ENCODE peak calls at places on chromosomes 3 and 15, in eight cellular contexts. I is fibroblast of the aortic adventitia, H is RWPE2, Y is psoas muscle, M is BE2C, O is heart left ventricle, Z is heart right ventricle, K is brain microvascular endothelial cell. G is an unnamed sample.

GRCh38 chr3:196227086-196227485 is 10.8 kb downstream of the SLC51A start:
- DNase-seq in I (no peak), H (no peak), Y (no peak), M (no peak), O (no peak), Z (no peak), K (no peak), G (no peak)

GRCh38 chr3:170128259-170128976 is 53.1 kb downstream of the PHC3 start:
- DNase-seq in I (no peak), H (no peak), Y (no peak), M (no peak), O (no peak), Z (no peak), K (no peak), G (no peak)

GRCh38 chr3:143476965-143477640 is 357.5 kb downstream of the CHST2 start:
- DNase-seq in I (no peak), H (no peak), Y (no peak), M (no peak), O (no peak), Z (no peak), K (no peak), G (no peak)

GRCh38 chr3:52278510-52279069 is at the start of gene WDR82:
- DNase-seq in I (peak), H (peak), Y (peak), M (peak), O (peak), Z (peak), K (peak), G (peak)

GRCh38 chr3:12194669-12195161 is 36.0 kb upstream of the TIMP4 start:
- DNase-seq in I (peak), H (no peak), Y (no peak), M (no peak), O (no peak), Z (no peak), K (no peak), G (no peak)

GRCh38 chr3:86245360-86245759 is 745.6 kb downstream of the VGLL3 start:
- DNase-seq in I (no peak), H (no peak), Y (no peak), M (no peak), O (no peak), Z (no peak), K (no peak), G (no peak)

GRCh38 chr3:123390865-123391613 is 57.9 kb downstream of the ADCY5 start:
- DNase-seq in I (no peak), H (no peak), Y (peak), M (no peak), O (peak), Z (no peak), K (no peak), G (no peak)

GRCh38 chr3:188171682-188172467 is 17.9 kb downstream of the LPP start:
- DNase-seq in I (peak), H (no peak), Y (no peak), M (no peak), O (no peak), Z (no peak), K (no peak), G (no peak)

GRCh38 chr3:157136647-157137387 is 23.1 kb downstream of the CCNL1 start:
- DNase-seq in I (peak), H (no peak), Y (peak), M (no peak), O (no peak), Z (peak), K (no peak), G (no peak)

GRCh38 chr15:45333550-45333949 is 44.8 kb downstream of the GATM start:
- DNase-seq in I (peak), H (no peak), Y (peak), M (peak), O (peak), Z (peak), K (peak), G (no peak)

GRCh38 chr3:59381282-59381681 is 331.5 kb upstream of the CFAP20DC start:
- DNase-seq in I (no peak), H (no peak), Y (no peak), M (no peak), O (no peak), Z (no peak), K (no peak), G (no peak)

GRCh38 chr3:122945230-122945629 is 82.3 kb downstream of the SEMA5B start:
- DNase-seq in I (no peak), H (no peak), Y (no peak), M (no peak), O (no peak), Z (no peak), K (no peak), G (no peak)

GRCh38 chr15:80597081-80597480 is 98.0 kb upstream of the ABHD17C start:
- DNase-seq in I (no peak), H (peak), Y (no peak), M (no peak), O (no peak), Z (no peak), K (no peak), G (no peak)

GRCh38 chr3:49725906-49726681 is 2.3 kb upstream of the GMPPB start:
- DNase-seq in I (no peak), H (no peak), Y (no peak), M (no peak), O (peak), Z (no peak), K (no peak), G (no peak)

GRCh38 chr15:52095597-52096262 is 16.8 kb downstream of the BCL2L10 start:
- DNase-seq in I (peak), H (no peak), Y (no peak), M (no peak), O (no peak), Z (no peak), K (peak), G (peak)

GRCh38 chr15:101020451-101020850 is 101.3 kb downstream of the LRRK1 start:
- DNase-seq in I (no peak), H (peak), Y (no peak), M (no peak), O (peak), Z (no peak), K (no peak), G (no peak)

GRCh38 chr15:79017953-79018352 is 72.6 kb downstream of the RASGRF1 start:
- DNase-seq in I (no peak), H (no peak), Y (no peak), M (no peak), O (no peak), Z (no peak), K (no peak), G (no peak)

GRCh38 chr3:185630182-185630622 is 44.1 kb downstream of the SENP2 start:
- DNase-seq in I (peak), H (no peak), Y (peak), M (no peak), O (peak), Z (peak), K (peak), G (peak)

GRCh38 chr15:50590288-50590687 is 43.8 kb upstream of the USP50 start:
- DNase-seq in I (no peak), H (no peak), Y (no peak), M (no peak), O (no peak), Z (no peak), K (no peak), G (no peak)

GRCh38 chr15:65877752-65878151 is 8.5 kb downstream of the RAB11A start:
- DNase-seq in I (no peak), H (no peak), Y (no peak), M (no peak), O (no peak), Z (no peak), K (no peak), G (no peak)

GRCh38 chr3:170862618-170863374 is 7.2 kb downstream of the RPL22L1 start:
- DNase-seq in I (no peak), H (no peak), Y (no peak), M (no peak), O (no peak), Z (no peak), K (peak), G (no peak)

GRCh38 chr3:72345980-72346379 is 502.3 kb downstream of the SHQ1 start:
- DNase-seq in I (no peak), H (no peak), Y (no peak), M (no peak), O (no peak), Z (no peak), K (no peak), G (no peak)

GRCh38 chr3:49674491-49674983 is 386 bp downstream of the APEH start:
- DNase-seq in I (no peak), H (no peak), Y (no peak), M (no peak), O (no peak), Z (peak), K (no peak), G (no peak)

GRCh38 chr3:89116486-89116885 is 9.1 kb downstream of the EPHA3 start:
- DNase-seq in I (no peak), H (no peak), Y (no peak), M (no peak), O (no peak), Z (no peak), K (no peak), G (peak)

GRCh38 chr3:46484388-46484787 is 13.4 kb upstream of the RTP3 start:
- DNase-seq in I (no peak), H (no peak), Y (no peak), M (no peak), O (no peak), Z (no peak), K (no peak), G (no peak)

GRCh38 chr15:67771201-67771600 is 54.1 kb upstream of the SKOR1 start:
- DNase-seq in I (peak), H (no peak), Y (no peak), M (peak), O (no peak), Z (no peak), K (no peak), G (no peak)

GRCh38 chr3:43290961-43291360 is 4.6 kb downstream of the SNRK start:
- DNase-seq in I (peak), H (no peak), Y (no peak), M (no peak), O (no peak), Z (no peak), K (no peak), G (no peak)

GRCh38 chr15:50280271-50280670 is 14.7 kb upstream of the HDC start:
- DNase-seq in I (no peak), H (no peak), Y (no peak), M (no peak), O (no peak), Z (no peak), K (no peak), G (peak)

GRCh38 chr3:48929358-48930035 is 10.9 kb downstream of the ARIH2 start:
- DNase-seq in I (no peak), H (no peak), Y (no peak), M (no peak), O (no peak), Z (no peak), K (peak), G (no peak)

GRCh38 chr15:74040115-74040850 is 42.1 kb downstream of the GOLGA6A start:
- DNase-seq in I (peak), H (no peak), Y (peak), M (no peak), O (peak), Z (peak), K (peak), G (peak)

GRCh38 chr15:26087881-26088280 is 224.8 kb upstream of the ATP10A start:
- DNase-seq in I (no peak), H (no peak), Y (no peak), M (no peak), O (no peak), Z (no peak), K (no peak), G (no peak)

GRCh38 chr3:195184716-195185421 is 86.1 kb downstream of the XXYLT1 start:
- DNase-seq in I (no peak), H (no peak), Y (no peak), M (no peak), O (no peak), Z (no peak), K (no peak), G (no peak)

GRCh38 chr3:56133423-56133822 is 334.8 kb downstream of the ERC2 start:
- DNase-seq in I (peak), H (no peak), Y (no peak), M (no peak), O (no peak), Z (no peak), K (peak), G (no peak)

GRCh38 chr3:39181408-39182335 is 10.7 kb downstream of the XIRP1 start:
- DNase-seq in I (no peak), H (no peak), Y (no peak), M (no peak), O (no peak), Z (no peak), K (no peak), G (no peak)
- H3K4me3 ChIP-seq in I (no peak), H (no peak), Y (peak), M (no peak), O (no peak), Z (peak), K (no peak), G (no peak)

DNA sequence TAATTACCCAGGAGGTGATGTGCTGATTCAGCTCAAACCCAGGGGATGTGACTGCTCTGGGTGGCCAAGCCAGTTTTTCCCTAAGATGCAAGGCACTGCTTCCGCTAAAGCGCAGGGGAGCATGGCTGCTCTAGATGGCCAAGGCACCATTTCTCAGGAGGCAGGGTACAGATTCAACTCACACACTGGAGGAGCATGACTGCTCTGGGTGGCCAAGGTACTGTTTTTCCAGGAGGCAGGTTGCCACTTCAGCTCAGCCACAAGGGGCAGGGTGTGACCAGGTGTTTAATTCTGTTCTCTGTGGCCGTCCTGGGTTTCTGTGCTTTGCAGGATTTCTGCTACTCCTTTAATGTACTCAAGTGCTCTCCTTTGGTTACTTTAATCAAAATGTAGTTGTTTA is 659.3 kb upstream of the ARRDC4 start:
- DNase-seq in I (no peak), H (no peak), Y (no peak), M (no peak), O (no peak), Z (no peak), K (no peak), G (no peak)
- TF ChIP-seq CTCF in I (no peak), H (no peak), Y (no peak), M (no peak), O (no peak), Z (no peak), K (no peak), G (no peak)

GRCh38 chr3:3753416-3753815 is 45.8 kb upstream of the LRRN1 start:
- DNase-seq in I (no peak), H (no peak), Y (no peak), M (no peak), O (no peak), Z (no peak), K (no peak), G (no peak)
- H3K4me3 ChIP-seq in I (no peak), H (no peak), Y (no peak), M (no peak), O (no peak), Z (no peak), K (no peak), G (no peak)

DNA sequence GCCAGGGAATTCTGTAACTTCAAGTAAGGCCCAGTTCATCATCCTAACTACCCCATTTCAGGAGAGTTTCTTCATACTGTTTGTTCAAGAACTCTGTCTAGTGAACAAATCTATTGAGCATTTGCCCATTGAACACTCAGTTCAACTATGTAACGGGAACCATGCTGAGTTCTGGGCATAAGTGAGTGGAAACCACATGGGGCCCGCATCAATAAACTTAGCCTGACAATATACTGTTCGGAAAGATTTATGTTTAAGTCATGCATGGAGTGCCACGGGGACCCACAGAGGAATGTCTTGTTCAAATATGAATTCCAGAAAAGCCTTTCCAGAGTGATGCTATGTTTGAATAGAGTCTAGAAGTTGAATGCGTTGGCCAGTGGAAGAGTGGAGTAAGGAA is 280.0 kb downstream of the VPS13C start:
- DNase-seq in I (no peak), H (no peak), Y (no peak), M (no peak), O (no peak), Z (no peak), K (no peak), G (peak)
- TF ChIP-seq CTCF in I (no peak), H (no peak), Y (no peak), M (no peak), O (no peak), Z (no peak), K (no peak), G (no peak)

DNA sequence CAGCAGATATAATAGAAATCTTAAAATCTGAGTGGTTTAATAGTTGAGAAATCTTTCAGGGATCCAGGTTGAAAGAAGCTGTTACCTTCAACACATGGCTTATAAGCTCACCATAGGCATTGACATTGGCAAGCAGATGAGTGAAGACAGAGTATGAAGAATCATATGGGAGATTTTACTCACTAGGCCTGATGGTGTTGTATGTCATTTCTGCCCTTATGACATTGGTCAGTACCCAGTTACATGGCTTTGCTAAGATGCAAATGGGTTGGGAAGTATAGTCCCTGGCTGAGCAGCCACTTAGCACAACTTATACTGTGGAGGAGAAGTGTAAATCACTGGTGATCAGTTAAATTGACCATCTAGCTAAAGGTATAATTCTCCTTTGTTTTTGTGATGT is 5.9 kb downstream of the TFG start:
- DNase-seq in I (no peak), H (no peak), Y (no peak), M (no peak), O (no peak), Z (no peak), K (no peak), G (no peak)
- H3K4me3 ChIP-seq in I (no peak), H (no peak), Y (no peak), M (no peak), O (no peak), Z (no peak), K (no peak), G (no peak)

GRCh38 chr3:180085122-180085710 is 48.5 kb upstream of the PEX5L start:
- DNase-seq in I (no peak), H (no peak), Y (no peak), M (no peak), O (no peak), Z (no peak), K (no peak), G (no peak)
- TF ChIP-seq CTCF in I (no peak), H (no peak), Y (no peak), M (no peak), O (no peak), Z (no peak), K (no peak), G (no peak)

GRCh38 chr3:62373714-62374333 is 474 bp upstream of the FEZF2 start:
- DNase-seq in I (no peak), H (no peak), Y (no peak), M (peak), O (no peak), Z (no peak), K (no peak), G (no peak)

GRCh38 chr3:62372621-62373041 is 719 bp downstream of the FEZF2 start:
- DNase-seq in I (no peak), H (no peak), Y (no peak), M (peak), O (no peak), Z (no peak), K (no peak), G (no peak)

GRCh38 chr3:62373215-62373614 is at the start of gene FEZF2:
- DNase-seq in I (no peak), H (no peak), Y (no peak), M (peak), O (no peak), Z (no peak), K (no peak), G (no peak)

GRCh38 chr3:62375655-62376054 is 2.3 kb upstream of the FEZF2 start:
- DNase-seq in I (no peak), H (no peak), Y (no peak), M (no peak), O (no peak), Z (no peak), K (no peak), G (no peak)

GRCh38 chr3:62374375-62374876 is 1.1 kb upstream of the FEZF2 start:
- DNase-seq in I (peak), H (no peak), Y (no peak), M (no peak), O (no peak), Z (no peak), K (peak), G (no peak)
- H3K4me3 ChIP-seq in I (peak), H (no peak), Y (peak), M (peak), O (no peak), Z (peak), K (peak), G (peak)

GRCh38 chr15:60479711-60480110 is 769 bp upstream of the ICE2 start:
- DNase-seq in I (no peak), H (no peak), Y (no peak), M (no peak), O (no peak), Z (no peak), K (no peak), G (no peak)

GRCh38 chr15:60477991-60478632 is 830 bp downstream of the ICE2 start:
- DNase-seq in I (peak), H (no peak), Y (no peak), M (no peak), O (no peak), Z (peak), K (peak), G (no peak)

GRCh38 chr15:60479361-60479684 is 381 bp upstream of the ICE2 start:
- DNase-seq in I (no peak), H (no peak), Y (no peak), M (no peak), O (no peak), Z (no peak), K (no peak), G (no peak)

GRCh38 chr15:60480149-60480548 is 1.2 kb upstream of the ICE2 start:
- DNase-seq in I (no peak), H (no peak), Y (no peak), M (no peak), O (no peak), Z (no peak), K (no peak), G (no peak)

DNA sequence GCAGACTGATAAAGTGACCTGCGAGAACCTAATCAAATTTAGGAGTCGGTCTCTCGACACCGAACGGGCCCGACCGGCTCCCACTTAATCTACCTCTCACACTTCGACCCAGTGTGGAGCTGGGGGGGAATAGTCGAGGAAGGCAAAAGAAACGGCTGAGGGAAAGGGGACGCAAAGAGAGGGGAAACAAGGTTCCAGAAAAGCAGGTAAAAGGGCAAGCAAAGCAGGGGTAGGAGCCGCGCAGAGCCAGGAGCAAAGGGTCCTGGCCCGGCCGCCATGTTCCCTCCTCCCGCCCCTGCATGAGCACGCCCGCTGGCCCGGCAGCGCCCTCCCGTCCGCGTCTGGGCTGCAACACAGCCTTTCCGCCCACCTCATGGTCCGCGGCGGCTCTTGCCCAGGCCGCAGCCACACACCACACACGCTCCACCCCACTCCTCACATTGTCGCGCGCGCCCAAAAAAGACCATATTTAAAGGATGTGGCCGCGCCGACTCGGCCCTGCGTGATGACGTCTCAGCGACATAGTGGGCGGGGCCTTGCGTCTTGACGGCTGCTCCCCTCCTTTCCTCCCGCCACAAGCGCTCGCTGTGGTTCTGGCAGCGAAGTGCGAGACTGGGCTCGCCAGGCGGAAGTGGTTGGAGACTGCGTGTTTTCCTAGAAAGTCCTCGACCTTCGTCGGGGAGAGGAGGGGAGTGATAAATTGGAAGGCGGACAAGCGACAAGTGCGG is at the start of gene ICE2:
- DNase-seq in I (peak), H (peak), Y (peak), M (peak), O (peak), Z (peak), K (peak), G (peak)
- TF ChIP-seq CTCF in I (no peak), H (peak), Y (no peak), M (no peak), O (no peak), Z (no peak), K (no peak), G (no peak)